ENCODE peak calls at places on chromosomes 6 and 20, in four cellular contexts. T is NCI-H748 treated with DMSO at 0.1 percent for 48 hours, A is posterior cingulate gyrus, K is smooth muscle cell of the brain vasculature. R is an unnamed sample.

GRCh38 chr6:133809406-133809805 is 79.5 kb upstream of the TCF21 start:
- DNase-seq in K (no peak), T (no peak), A (no peak), R (no peak)

GRCh38 chr6:7148100-7148822 is 40.5 kb downstream of the RREB1 start:
- DNase-seq in K (no peak), A (no peak), T (no peak), R (no peak)

GRCh38 chr20:10715035-10715434 is 41.2 kb upstream of the JAG1 start:
- DNase-seq in K (no peak), T (no peak), A (no peak), R (peak)

GRCh38 chr20:13274311-13274965 is 53.4 kb downstream of the ISM1 start:
- DNase-seq in A (no peak), T (no peak), K (no peak), R (no peak)

GRCh38 chr6:117498159-117498558 is 15.7 kb downstream of the DCBLD1 start:
- DNase-seq in T (no peak), A (no peak), K (no peak), R (no peak)

GRCh38 chr6:34130870-34131269 is 15.0 kb downstream of the GRM4 start:
- DNase-seq in A (no peak), K (no peak), T (no peak), R (no peak)

GRCh38 chr6:41271901-41272395 is 14.5 kb downstream of the TREM1 start:
- DNase-seq in K (no peak), A (peak), T (no peak), R (no peak)

GRCh38 chr6:28603920-28604319 is 78.2 kb downstream of the GPX5 start:
- DNase-seq in T (no peak), A (no peak), K (no peak), R (no peak)

GRCh38 chr6:31246051-31246495 is 25.8 kb downstream of the HLA-C start:
- DNase-seq in A (no peak), K (peak), T (no peak), R (no peak)

GRCh38 chr6:43768506-43768860 is 1.5 kb upstream of the VEGFA start:
- DNase-seq in A (no peak), K (no peak), T (no peak), R (no peak)

GRCh38 chr20:49510562-49511117 is 28.2 kb upstream of the KCNB1 start:
- DNase-seq in K (no peak), A (no peak), T (no peak), R (no peak)

GRCh38 chr6:105384004-105384403 is 18.9 kb downstream of the PREP start:
- DNase-seq in K (no peak), A (no peak), T (no peak), R (no peak)

GRCh38 chr20:52081791-52082190 is 109.8 kb downstream of the ZFP64 start:
- DNase-seq in A (no peak), K (no peak), T (no peak), R (no peak)

GRCh38 chr6:73418081-73418741 is 23.6 kb downstream of the DDX43 start:
- DNase-seq in A (no peak), T (no peak), K (no peak), R (no peak)

R was measured in NCI-H345.